ENCODE peak calls at places on chromosome 20, in nine cellular contexts. I is Calu3, Z is fibroblast of mammary gland, P is Peyer's patch, W is stomach, Y is heart right ventricle, A is cardiac fibroblast, K is uterus, J is fibroblast of pulmonary artery. L is an unnamed sample.

GRCh38 chr20:13995086-13995665 is at the start of gene MACROD2:
- DNase-seq in Z (peak), P (peak), Y (peak), K (peak), A (peak), I (peak), J (peak), W (peak), L (peak)

GRCh38 chr20:58851221-58851968 is 693 bp upstream of the GNAS-AS1 start:
- DNase-seq in Y (no peak), Z (no peak), K (no peak), A (peak), W (no peak), I (no peak), P (no peak), J (no peak), L (no peak)

GRCh38 chr20:57769756-57770155 is 59.9 kb upstream of the PMEPA1 start:
- DNase-seq in W (no peak), A (no peak), Z (no peak), Y (no peak), P (no peak), I (no peak), K (no peak), J (peak), L (no peak)

GRCh38 chr20:52219441-52219840 is 27.9 kb upstream of the ZFP64 start:
- DNase-seq in K (no peak), I (peak), J (peak), Y (no peak), A (no peak), Z (no peak), P (no peak), W (peak), L (no peak)

GRCh38 chr20:47857994-47858557 is 72.8 kb upstream of the SULF2 start:
- DNase-seq in Y (peak), W (no peak), J (peak), Z (peak), K (peak), A (peak), P (no peak), I (no peak), L (no peak)

GRCh38 chr20:1094706-1095220 is 23.6 kb upstream of the PSMF1 start:
- DNase-seq in K (no peak), Y (no peak), Z (peak), I (no peak), P (no peak), J (no peak), A (no peak), W (no peak), L (no peak)

GRCh38 chr20:32445539-32446273 is 87.6 kb downstream of the ASXL1 start:
- DNase-seq in Y (no peak), K (no peak), A (no peak), Z (no peak), W (peak), P (no peak), I (no peak), J (no peak), L (no peak)

GRCh38 chr20:57592263-57593092 is 27.7 kb downstream of the ZBP1 start:
- DNase-seq in I (no peak), Y (no peak), K (no peak), Z (no peak), J (no peak), A (no peak), W (no peak), P (no peak), L (no peak)

GRCh38 chr20:43389231-43389630 is 68.5 kb upstream of the SRSF6 start:
- DNase-seq in P (no peak), K (peak), Z (peak), A (no peak), J (peak), I (no peak), W (no peak), Y (peak), L (no peak)

GRCh38 chr20:38714308-38714707 is 10.0 kb upstream of the SLC32A1 start:
- DNase-seq in W (no peak), J (no peak), Z (no peak), I (no peak), A (no peak), P (no peak), K (no peak), Y (no peak), L (no peak)

GRCh38 chr20:6583134-6583738 is 184.2 kb upstream of the BMP2 start:
- DNase-seq in A (peak), K (no peak), W (peak), J (peak), Z (peak), P (no peak), I (peak), Y (peak), L (no peak)

GRCh38 chr20:8627386-8628030 is 441.4 kb upstream of the PLCB4 start:
- DNase-seq in W (no peak), P (no peak), J (no peak), A (no peak), K (no peak), Y (peak), I (no peak), Z (no peak), L (no peak)

GRCh38 chr20:62742550-62742949 is 33.9 kb downstream of the NTSR1 start:
- DNase-seq in A (no peak), W (no peak), J (no peak), I (no peak), Y (no peak), P (no peak), K (no peak), Z (no peak), L (peak)

GRCh38 chr20:54133434-54134427 is 40.1 kb downstream of the CYP24A1 start:
- DNase-seq in I (peak), K (no peak), J (peak), A (peak), Y (no peak), P (no peak), Z (peak), W (no peak), L (no peak)

GRCh38 chr20:58313366-58313765 is 3.9 kb downstream of the RAB22A start:
- DNase-seq in Y (no peak), I (no peak), J (no peak), K (no peak), A (no peak), W (no peak), Z (no peak), P (no peak), L (no peak)

GRCh38 chr20:46799781-46800180 is 90.3 kb downstream of the SLC2A10 start:
- DNase-seq in Z (no peak), J (no peak), A (no peak), P (no peak), Y (no peak), I (no peak), K (no peak), W (no peak), L (no peak)

GRCh38 chr20:46803446-46804020 is 91.1 kb upstream of the EYA2 start:
- DNase-seq in K (no peak), W (no peak), A (no peak), Z (no peak), Y (no peak), P (no peak), I (no peak), J (no peak), L (no peak)

GRCh38 chr20:46800405-46800804 is 91.0 kb downstream of the SLC2A10 start:
- DNase-seq in P (no peak), J (no peak), A (no peak), W (no peak), Z (no peak), K (no peak), Y (no peak), I (no peak), L (no peak)

GRCh38 chr20:46802696-46803445 is 91.8 kb upstream of the EYA2 start:
- DNase-seq in Y (no peak), P (no peak), Z (no peak), J (no peak), W (no peak), A (no peak), I (no peak), K (no peak), L (no peak)

GRCh38 chr20:46801003-46801702 is 91.7 kb downstream of the SLC2A10 start:
- DNase-seq in W (no peak), K (no peak), Y (no peak), J (no peak), Z (no peak), P (no peak), A (no peak), I (no peak), L (no peak)
- TF ChIP-seq CTCF in W (no peak), K (no peak), Y (no peak), J (no peak), Z (no peak), P (no peak), A (no peak), I (no peak), L (no peak)

DNA sequence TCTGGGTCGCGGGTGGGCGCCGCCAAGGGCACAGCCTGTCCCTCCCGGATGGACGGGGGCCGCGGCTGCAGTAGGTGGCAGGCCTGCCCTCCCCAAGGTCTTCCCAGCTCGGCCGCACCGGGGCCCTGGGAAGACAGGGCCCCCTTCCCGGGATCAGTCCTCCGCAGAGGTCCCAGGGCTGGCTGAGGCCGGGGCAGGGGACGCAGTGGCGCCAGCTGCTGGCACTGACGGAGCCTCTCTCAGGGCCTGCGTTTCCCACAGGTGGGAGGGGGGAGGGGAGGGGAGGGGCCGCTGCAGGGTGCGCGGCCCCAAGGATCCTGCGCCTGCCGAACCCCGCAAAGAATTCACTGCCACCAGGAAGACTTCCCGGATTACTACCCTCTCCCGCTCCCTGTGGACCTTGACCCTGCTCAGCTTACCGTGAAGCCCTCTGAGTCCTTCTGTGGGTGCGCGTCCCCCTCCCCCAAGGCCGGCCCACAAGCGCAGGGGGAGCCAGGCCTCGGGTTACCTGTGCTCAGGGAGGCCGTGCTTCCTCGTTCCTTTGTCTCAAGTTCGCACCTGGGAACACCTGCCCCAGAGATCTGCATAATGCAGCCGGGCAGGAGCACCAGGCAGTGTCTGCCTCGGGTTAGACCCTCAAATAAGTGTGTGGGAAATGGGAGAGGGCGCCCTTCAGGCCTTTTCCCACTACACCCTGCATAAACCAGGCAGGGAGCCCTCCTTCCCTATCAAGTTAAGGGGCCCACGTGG is 5.1 kb downstream of the LZTS3 start:
- DNase-seq in W (peak), J (no peak), Z (no peak), Y (no peak), P (no peak), K (no peak), A (no peak), I (peak), L (no peak)
- TF ChIP-seq CTCF in W (no peak), J (no peak), Z (no peak), Y (peak), P (no peak), K (no peak), A (no peak), I (no peak), L (no peak)

GRCh38 chr20:19926581-19926980 is 90.6 kb upstream of the NAA20 start:
- DNase-seq in K (no peak), P (no peak), A (no peak), I (no peak), J (peak), Y (no peak), W (no peak), Z (no peak), L (no peak)

GRCh38 chr20:19932170-19932667 is 84.9 kb upstream of the NAA20 start:
- DNase-seq in A (peak), K (peak), J (peak), P (no peak), Y (peak), Z (peak), I (no peak), W (no peak), L (no peak)

GRCh38 chr20:19929749-19930148 is 87.4 kb upstream of the NAA20 start:
- DNase-seq in P (no peak), J (peak), K (no peak), Y (no peak), A (no peak), W (no peak), Z (no peak), I (no peak), L (no peak)

GRCh38 chr20:19930461-19930860 is 86.7 kb upstream of the NAA20 start:
- DNase-seq in K (no peak), A (no peak), Z (no peak), Y (no peak), P (no peak), I (no peak), W (no peak), J (no peak), L (no peak)

GRCh38 chr20:19928379-19929360 is 88.5 kb upstream of the NAA20 start:
- DNase-seq in Z (no peak), K (no peak), P (no peak), J (no peak), I (no peak), A (no peak), W (peak), Y (no peak), L (no peak)
- TF ChIP-seq CTCF in Z (no peak), K (no peak), P (no peak), J (no peak), I (no peak), A (no peak), W (no peak), Y (no peak), L (no peak)

GRCh38 chr20:19802492-19803158 is 44.6 kb downstream of the RIN2 start:
- DNase-seq in Z (no peak), P (no peak), J (no peak), A (peak), K (no peak), Y (no peak), I (peak), W (no peak), L (no peak)
- TF ChIP-seq CTCF in Z (no peak), P (no peak), J (no peak), A (no peak), K (peak), Y (peak), I (peak), W (peak), L (peak)

DNA sequence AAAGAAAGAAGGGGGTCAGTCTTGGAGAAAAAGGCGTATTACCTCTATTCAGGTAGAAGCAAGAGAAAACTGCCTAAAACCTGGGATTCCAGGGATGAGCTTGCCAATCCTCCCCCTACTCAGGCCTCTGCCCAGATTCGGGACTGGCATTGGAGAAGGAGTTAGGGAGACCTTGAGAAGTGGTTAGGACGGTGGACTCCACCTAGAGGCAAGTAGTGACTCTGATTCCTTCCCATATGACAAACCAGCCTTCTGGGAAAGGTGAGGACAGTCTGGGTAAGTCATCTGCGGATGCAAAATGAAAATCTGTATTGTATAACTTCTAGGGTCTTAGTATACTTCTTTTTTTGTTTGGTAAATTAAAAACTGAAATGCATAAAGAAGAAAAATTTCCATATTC is 43.8 kb downstream of the SLX4IP start:
- DNase-seq in Z (no peak), W (no peak), J (no peak), Y (no peak), A (no peak), K (no peak), P (no peak), I (no peak), L (no peak)
- TF ChIP-seq CTCF in Z (no peak), W (no peak), J (no peak), Y (no peak), A (no peak), K (no peak), P (no peak), I (no peak), L (no peak)

GRCh38 chr20:44734938-44735337 is 10.7 kb upstream of the KCNK15 start:
- DNase-seq in P (no peak), Z (peak), A (peak), K (no peak), Y (no peak), W (no peak), I (peak), J (peak), L (no peak)
- TF ChIP-seq CTCF in P (no peak), Z (no peak), A (peak), K (no peak), Y (no peak), W (no peak), I (peak), J (peak), L (no peak)

GRCh38 chr20:50845566-50846211 is 50.8 kb downstream of the BCAS4 start:
- DNase-seq in W (no peak), Z (no peak), P (no peak), K (no peak), J (no peak), I (no peak), Y (no peak), A (no peak), L (no peak)

GRCh38 chr20:50842821-50843220 is 48.0 kb downstream of the BCAS4 start:
- DNase-seq in Y (no peak), P (no peak), Z (no peak), J (no peak), K (no peak), I (no peak), W (no peak), A (no peak), L (no peak)

GRCh38 chr20:50848341-50848808 is 53.5 kb downstream of the BCAS4 start:
- DNase-seq in I (no peak), W (peak), J (peak), Z (peak), A (peak), K (peak), Y (no peak), P (peak), L (no peak)

GRCh38 chr20:50843331-50844276 is 48.7 kb downstream of the BCAS4 start:
- DNase-seq in K (no peak), J (no peak), Y (no peak), A (no peak), Z (no peak), I (no peak), P (no peak), W (peak), L (no peak)

GRCh38 chr20:50844430-50845100 is 49.7 kb downstream of the BCAS4 start:
- DNase-seq in W (peak), A (peak), Z (peak), K (no peak), J (peak), P (peak), Y (no peak), I (peak), L (no peak)
- TF ChIP-seq CTCF in W (no peak), A (no peak), Z (no peak), K (no peak), J (no peak), P (no peak), Y (no peak), I (no peak), L (no peak)

GRCh38 chr20:36548006-36548315 is 6.6 kb downstream of the MYL9 start:
- DNase-seq in J (no peak), K (no peak), Z (no peak), Y (no peak), P (no peak), A (no peak), I (no peak), W (no peak), L (no peak)
- TF ChIP-seq CTCF in J (peak), K (no peak), Z (no peak), Y (peak), P (no peak), A (peak), I (no peak), W (no peak), L (no peak)

GRCh38 chr20:20593447-20594170 is 118.8 kb downstream of the RALGAPA2 start:
- DNase-seq in I (no peak), A (peak), P (no peak), J (peak), Y (no peak), W (no peak), Z (peak), K (no peak), L (no peak)
- TF ChIP-seq CTCF in I (no peak), A (peak), P (no peak), J (peak), Y (peak), W (peak), Z (peak), K (no peak), L (peak)